ENCODE peak calls at places on chromosomes 13 and 19, in nine cellular contexts. N is breast epithelium, R is IMR-90, W is tibial nerve, X is thyroid gland, M is right lobe of liver, O is ovary, F is suprapubic skin, K is H1. Y is an unnamed sample.

GRCh38 chr13:53501387-53501786 is 472.8 kb downstream of the OLFM4 start:
- DNase-seq in N (no peak), R (no peak), W (no peak), X (no peak), M (no peak), O (no peak), F (no peak), K (no peak), Y (no peak)

GRCh38 chr19:16619456-16619855 is 8.5 kb downstream of the MED26 start:
- DNase-seq in N (no peak), R (no peak), W (no peak), X (peak; percentile 61), M (no peak), O (no peak), F (no peak), K (no peak), Y (no peak)

GRCh38 chr13:31556376-31556775 is 182.9 kb upstream of the RXFP2 start:
- DNase-seq in N (no peak), R (peak; percentile 2), W (no peak), X (no peak), M (no peak), O (no peak), F (no peak), K (no peak), Y (no peak)

GRCh38 chr19:6516018-6516658 is 14.0 kb upstream of the TUBB4A start:
- DNase-seq in N (peak; percentile 78), R (peak; percentile 72), W (peak; percentile 91), X (peak; percentile 86), M (peak; percentile 98), O (peak; percentile 72), F (peak; percentile 96), K (peak; percentile 95), Y (peak; percentile 93)

GRCh38 chr19:38210458-38210987 is 13.5 kb downstream of the DPF1 start:
- DNase-seq in N (no peak), R (peak; percentile 28), W (no peak), X (peak; percentile 18), M (no peak), O (peak; percentile 80), F (no peak), K (peak; percentile 90), Y (no peak)

GRCh38 chr13:112634102-112634501 is 46.1 kb upstream of the TUBGCP3 start:
- DNase-seq in N (no peak), R (no peak), W (no peak), X (no peak), M (no peak), O (no peak), F (no peak), K (no peak), Y (no peak)

GRCh38 chr13:47798906-47799305 is 202.2 kb downstream of the SUCLA2 start:
- DNase-seq in N (no peak), R (peak; percentile 21), W (no peak), X (no peak), M (no peak), O (no peak), F (no peak), K (no peak), Y (no peak)

GRCh38 chr13:88068975-88069374 is 397.8 kb downstream of the SLITRK5 start:
- DNase-seq in N (no peak), R (no peak), W (no peak), X (no peak), M (no peak), O (no peak), F (no peak), K (peak; percentile 72), Y (no peak)

GRCh38 chr13:46354143-46355087 is 32.6 kb downstream of the RUBCNL start:
- DNase-seq in N (no peak), R (peak; percentile 88), W (no peak), X (no peak), M (no peak), O (no peak), F (no peak), K (no peak), Y (no peak)

GRCh38 chr13:78478183-78478582 is 125.2 kb downstream of the POU4F1 start:
- DNase-seq in N (no peak), R (no peak), W (no peak), X (no peak), M (no peak), O (no peak), F (no peak), K (no peak), Y (no peak)

GRCh38 chr19:38656171-38656981 is 8.9 kb downstream of the ACTN4 start:
- DNase-seq in N (no peak), R (peak; percentile 63), W (peak; percentile 72), X (no peak), M (no peak), O (no peak), F (no peak), K (no peak), Y (no peak)

GRCh38 chr13:30314562-30314961 is 7.2 kb upstream of the KATNAL1 start:
- DNase-seq in N (no peak), R (no peak), W (no peak), X (no peak), M (no peak), O (no peak), F (no peak), K (no peak), Y (no peak)

GRCh38 chr19:53659292-53659691 is 27.5 kb downstream of the DPRX start:
- DNase-seq in N (no peak), R (no peak), W (no peak), X (peak; percentile 35), M (peak; percentile 38), O (no peak), F (no peak), K (peak; percentile 59), Y (no peak)
- TF ChIP-seq CTCF in N (peak; percentile 17), R (no peak), W (peak; percentile 53), X (no peak), M (peak; percentile 21), O (no peak), F (peak; percentile 35), K (peak; percentile 27), Y (no peak)

GRCh38 chr13:49108204-49108603 is 111.9 kb upstream of the MLNR start:
- DNase-seq in N (no peak), R (no peak), W (no peak), X (no peak), M (no peak), O (no peak), F (no peak), K (no peak), Y (no peak)

GRCh38 chr13:49112782-49113525 is 107.2 kb upstream of the MLNR start:
- DNase-seq in N (no peak), R (peak; percentile 4), W (no peak), X (no peak), M (no peak), O (no peak), F (no peak), K (no peak), Y (no peak)

GRCh38 chr13:49113526-49114286 is 106.4 kb upstream of the MLNR start:
- DNase-seq in N (no peak), R (peak; percentile 82), W (no peak), X (no peak), M (no peak), O (no peak), F (no peak), K (no peak), Y (no peak)

DNA sequence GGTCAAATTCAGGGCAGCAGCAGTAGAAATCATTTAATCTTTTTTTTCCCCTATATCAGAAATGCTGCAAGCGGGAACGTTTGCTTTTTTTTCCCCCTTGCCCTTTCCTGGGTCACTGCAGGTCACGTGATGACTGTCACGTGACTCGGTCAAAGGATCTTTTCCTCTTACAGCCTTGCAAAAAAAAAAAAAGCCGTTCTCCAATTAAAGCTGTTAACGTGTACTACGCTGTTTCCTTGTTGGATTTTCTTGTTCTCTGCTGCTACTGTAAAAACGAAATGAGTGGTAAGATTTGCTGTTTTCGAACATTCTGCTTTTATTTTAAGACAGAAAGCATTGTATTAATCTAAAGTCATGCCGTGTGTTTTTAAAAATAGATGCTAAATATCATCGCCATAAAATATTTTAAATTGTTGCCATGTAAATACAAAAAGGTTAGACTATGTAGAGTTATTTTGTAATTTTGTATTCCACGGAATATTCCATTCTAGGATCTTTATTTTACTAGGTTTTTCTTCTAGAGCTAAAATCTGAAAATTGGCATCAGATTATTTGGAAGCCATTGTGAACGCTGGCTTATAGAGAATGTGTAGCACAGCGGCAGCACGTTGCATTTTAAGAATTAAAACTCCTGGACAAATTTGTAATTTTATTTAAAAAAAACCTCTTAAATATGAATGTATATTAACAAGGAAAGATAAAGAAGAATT is 109.9 kb upstream of the MLNR start:
- DNase-seq in N (peak; percentile 68), R (peak; percentile 91), W (peak; percentile 85), X (peak; percentile 92), M (peak; percentile 84), O (peak; percentile 68), F (peak; percentile 81), K (peak; percentile 59), Y (peak; percentile 83)
- TF ChIP-seq POLR2A in N (no peak), R (no peak), W (peak; percentile 24), X (no peak), M (peak; percentile 45), O (no peak), F (no peak), K (peak; percentile 56), Y (peak; percentile 18)

DNA sequence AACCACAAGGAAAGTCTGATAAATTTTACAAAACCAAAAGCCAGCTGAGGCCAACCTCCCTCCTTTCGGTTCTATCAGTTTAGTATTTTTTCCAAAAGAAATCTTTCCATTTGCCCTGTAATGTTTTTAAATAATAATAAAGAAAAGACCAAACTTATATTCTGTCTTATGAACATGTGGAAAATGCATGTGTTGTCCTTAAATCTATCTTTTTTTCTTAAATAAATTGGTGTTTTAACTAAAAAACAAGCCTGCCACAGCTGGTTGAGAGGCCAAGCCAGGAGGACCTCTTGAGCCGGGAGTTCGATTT is 113.6 kb downstream of the SACS start:
- DNase-seq in N (no peak), R (no peak), W (no peak), X (no peak), M (no peak), O (no peak), F (no peak), K (no peak), Y (no peak)
- TF ChIP-seq CTCF in N (no peak), R (no peak), W (no peak), X (no peak), M (no peak), O (no peak), F (no peak), K (no peak), Y (no peak)

GRCh38 chr19:36051637-36052036 is 2.4 kb downstream of the THAP8 start:
- DNase-seq in N (no peak), R (no peak), W (no peak), X (no peak), M (no peak), O (no peak), F (no peak), K (peak; percentile 60), Y (no peak)

GRCh38 chr19:36054733-36055686 is at the start of gene WDR62:
- DNase-seq in N (peak; percentile 93), R (no peak), W (peak; percentile 90), X (peak; percentile 93), M (peak; percentile 96), O (peak; percentile 68), F (peak; percentile 96), K (peak; percentile 96), Y (peak; percentile 96)

GRCh38 chr19:36051236-36051635 is 2.8 kb downstream of the THAP8 start:
- DNase-seq in N (no peak), R (no peak), W (no peak), X (no peak), M (no peak), O (no peak), F (no peak), K (peak; percentile 66), Y (no peak)

GRCh38 chr19:36058481-36059179 is 3.9 kb downstream of the WDR62 start:
- DNase-seq in N (no peak), R (no peak), W (no peak), X (no peak), M (peak; percentile 35), O (no peak), F (no peak), K (no peak), Y (no peak)

GRCh38 chr19:36054119-36054732 is at the start of gene THAP8:
- DNase-seq in N (peak; percentile 100), R (peak; percentile 99), W (peak; percentile 100), X (peak; percentile 100), M (peak; percentile 99), O (peak; percentile 100), F (peak; percentile 100), K (peak; percentile 98), Y (peak; percentile 100)
- TF ChIP-seq POLR2A in N (no peak), R (peak; percentile 72), W (peak; percentile 84), X (peak; percentile 39), M (peak; percentile 82), O (peak; percentile 52), F (no peak), K (peak; percentile 88), Y (peak; percentile 70)